ENCODE peak calls at places on chromosome 1, in nine cellular contexts. L is pancreas; U is adrenal gland; Z is foreskin fibroblast; F is omental fat pad; M is IMR-90; V is heart right ventricle; E is BE2C; H is CD4-positive, alpha-beta T cell. D is an unnamed sample.

GRCh38 chr1:204714861-204715511 is 29.4 kb upstream of the LRRN2 start:
- DNase-seq in L (no peak), U (no peak), Z (no peak), F (no peak), M (no peak), V (no peak), E (no peak), H (no peak), D (no peak)

GRCh38 chr1:96634863-96635262 is 86.7 kb upstream of the PTBP2 start:
- DNase-seq in L (no peak), U (no peak), Z (peak), F (no peak), M (peak), V (no peak), E (no peak), H (no peak), D (no peak)

GRCh38 chr1:154014154-154014910 is 23.8 kb downstream of the RPS27 start:
- DNase-seq in L (no peak), U (no peak), Z (peak), F (no peak), M (peak), V (no peak), E (no peak), H (no peak), D (no peak)

GRCh38 chr1:8517579-8518489 is 199.9 kb downstream of the SLC45A1 start:
- DNase-seq in L (no peak), U (no peak), Z (no peak), F (no peak), M (peak), V (no peak), E (no peak), H (no peak), D (no peak)

GRCh38 chr1:111463029-111463683 is 10.6 kb upstream of the C1orf162 start:
- DNase-seq in L (no peak), U (peak), Z (peak), F (no peak), M (peak), V (no peak), E (no peak), H (no peak), D (no peak)

GRCh38 chr1:223718850-223719249 is 6.5 kb downstream of the CAPN2 start:
- DNase-seq in L (no peak), U (no peak), Z (no peak), F (no peak), M (peak), V (no peak), E (no peak), H (no peak), D (no peak)

GRCh38 chr1:217137210-217137871 is 414.1 kb upstream of the ESRRG start:
- DNase-seq in L (no peak), U (no peak), Z (no peak), F (no peak), M (no peak), V (no peak), E (no peak), H (no peak), D (no peak)

GRCh38 chr1:226390681-226391080 is 17.2 kb downstream of the PARP1 start:
- DNase-seq in L (no peak), U (no peak), Z (no peak), F (no peak), M (no peak), V (no peak), E (no peak), H (no peak), D (no peak)

GRCh38 chr1:101460709-101461108 is 223.9 kb downstream of the S1PR1 start:
- DNase-seq in L (no peak), U (no peak), Z (no peak), F (no peak), M (no peak), V (no peak), E (no peak), H (no peak), D (no peak)

GRCh38 chr1:59355361-59355760 is 58.5 kb downstream of the FGGY start:
- DNase-seq in L (no peak), U (peak), Z (no peak), F (no peak), M (no peak), V (no peak), E (no peak), H (no peak), D (no peak)

GRCh38 chr1:57546527-57546926 is 122.7 kb upstream of the DAB1 start:
- DNase-seq in L (no peak), U (no peak), Z (no peak), F (no peak), M (no peak), V (no peak), E (no peak), H (no peak), D (no peak)

GRCh38 chr1:116934586-116935207 is 25.0 kb downstream of the PTGFRN start:
- DNase-seq in L (no peak), U (no peak), Z (no peak), F (no peak), M (no peak), V (no peak), E (no peak), H (no peak), D (no peak)
- TF ChIP-seq CTCF in L (no peak), U (peak), Z (no peak), F (no peak), M (no peak), V (no peak), E (peak), H (peak), D (no peak)

GRCh38 chr1:25694591-25695007 is 78.0 kb downstream of the MAN1C1 start:
- DNase-seq in L (no peak), U (no peak), Z (no peak), F (no peak), M (peak), V (no peak), E (no peak), H (no peak), D (no peak)

GRCh38 chr1:25697426-25698220 is 81.0 kb downstream of the MAN1C1 start:
- DNase-seq in L (no peak), U (no peak), Z (no peak), F (no peak), M (no peak), V (no peak), E (no peak), H (peak), D (no peak)

GRCh38 chr1:25694167-25694566 is 77.6 kb downstream of the MAN1C1 start:
- DNase-seq in L (no peak), U (peak), Z (peak), F (no peak), M (no peak), V (no peak), E (no peak), H (no peak), D (no peak)

GRCh38 chr1:25695991-25696330 is 79.4 kb downstream of the MAN1C1 start:
- DNase-seq in L (no peak), U (peak), Z (peak), F (no peak), M (peak), V (no peak), E (no peak), H (no peak), D (no peak)

GRCh38 chr1:25695066-25695990 is 78.7 kb downstream of the MAN1C1 start:
- DNase-seq in L (peak), U (peak), Z (peak), F (peak), M (peak), V (peak), E (no peak), H (no peak), D (no peak)
- TF ChIP-seq CTCF in L (no peak), U (no peak), Z (peak), F (no peak), M (peak), V (no peak), E (no peak), H (no peak), D (no peak)

GRCh38 chr1:47948126-47948525 is 49.1 kb downstream of the TRABD2B start:
- DNase-seq in L (no peak), U (no peak), Z (no peak), F (no peak), M (no peak), V (no peak), E (no peak), H (no peak), D (no peak)
- TF ChIP-seq CTCF in L (peak), U (no peak), Z (no peak), F (no peak), M (no peak), V (no peak), E (peak), H (no peak), D (no peak)

DNA sequence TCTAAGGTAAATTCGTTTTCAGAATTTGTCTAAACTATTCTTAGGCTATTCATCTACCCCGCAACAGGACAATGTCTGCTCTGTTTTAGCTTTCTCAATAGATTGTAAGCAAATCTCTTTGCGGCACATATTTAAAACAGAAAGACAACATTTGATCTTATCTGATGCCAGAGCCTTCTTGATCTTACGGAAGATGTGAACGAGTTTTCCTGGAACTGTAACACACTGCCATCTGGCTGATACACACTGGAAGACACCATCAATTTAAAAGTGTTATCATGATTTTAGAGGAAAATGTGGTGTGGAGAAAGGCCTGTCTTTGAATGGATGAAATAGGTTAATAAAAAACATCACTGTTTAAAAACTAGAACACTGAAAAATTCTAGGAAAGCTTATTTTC is 36.1 kb downstream of the COA6 start:
- DNase-seq in L (no peak), U (no peak), Z (no peak), F (no peak), M (peak), V (no peak), E (no peak), H (no peak), D (no peak)
- TF ChIP-seq CTCF in L (no peak), U (no peak), Z (no peak), F (no peak), M (no peak), V (no peak), E (peak), H (peak), D (no peak)

D was measured in activated B cell treated with CpG ODN at 0.5 μM for 24 hours.